ENCODE peak calls at places on chromosomes 3 and 15, in seven cellular contexts. F is left ventricle myocardium superior; U is stimulated activated naive B cell treated with anti-CD40 and anti-IgM and Interleukin-4, amounts not matched to agents 10 μg/mL and 1 μg/mL and 100 μg/mL, for 72 hours; Z is erythroblast; J is neural progenitor cell; S is neural crest cell; H is EH. Q is an unnamed sample.
A peak's percentile ranks its signal among the peaks of the same experiment; 100 is the strongest.

GRCh38 chr3:56923546-56924224 is 121.9 kb upstream of the ARHGEF3 start:
- DNase-seq in F (no peak), U (no peak), Z (no peak), J (no peak), S (no peak), H (peak; percentile 18), Q (no peak)

GRCh38 chr3:128217702-128218475 is 64.6 kb downstream of the EEFSEC start:
- DNase-seq in F (no peak), U (no peak), Z (peak; percentile 43), J (no peak), S (no peak), H (peak; percentile 14), Q (no peak)

GRCh38 chr15:43966646-43967045 is 139.8 kb downstream of the WDR76 start:
- DNase-seq in F (no peak), U (no peak), Z (no peak), J (no peak), S (no peak), H (peak; percentile 14), Q (no peak)

GRCh38 chr3:72745146-72745976 is 102.9 kb downstream of the SHQ1 start:
- DNase-seq in F (no peak), U (no peak), Z (peak; percentile 4), J (peak; percentile 13), S (no peak), H (no peak), Q (peak; percentile 43)

GRCh38 chr3:151085889-151086483 is 522 bp downstream of the MED12L start:
- DNase-seq in F (peak; percentile 33), U (peak; percentile 6), Z (peak; percentile 61), J (peak; percentile 77), S (peak; percentile 51), H (no peak), Q (no peak)

GRCh38 chr15:42736793-42737528 is at the start of gene CDAN1:
- DNase-seq in F (peak; percentile 96), U (peak; percentile 82), Z (peak; percentile 95), J (peak; percentile 92), S (peak; percentile 89), H (peak; percentile 88), Q (peak; percentile 99)

GRCh38 chr3:126657901-126658300 is 3.0 kb upstream of the TXNRD3 start:
- DNase-seq in F (no peak), U (no peak), Z (no peak), J (no peak), S (no peak), H (no peak), Q (no peak)

GRCh38 chr3:48016336-48016973 is at the start of gene MAP4:
- DNase-seq in F (no peak), U (no peak), Z (peak; percentile 83), J (no peak), S (no peak), H (peak; percentile 64), Q (peak; percentile 70)

GRCh38 chr15:45458746-45459403 is 63.7 kb downstream of the SLC30A4 start:
- DNase-seq in F (peak; percentile 67), U (peak; percentile 56), Z (peak; percentile 84), J (peak; percentile 65), S (peak; percentile 84), H (peak; percentile 54), Q (peak; percentile 80)